ENCODE peak calls at places on chromosomes 12 and 14, in five cellular contexts. Y, Z, U, A and W are unnamed samples.

GRCh38 chr12:117097159-117097558 is 2.1 kb downstream of the TESC start:
- DNase-seq in Y (no peak), A (no peak), Z (no peak), U (no peak), W (no peak)

GRCh38 chr12:41795066-41795465 is 349.6 kb downstream of the GXYLT1 start:
- DNase-seq in Z (no peak), Y (no peak), U (no peak), A (no peak), W (no peak)

GRCh38 chr12:4829161-4829792 is 80.4 kb upstream of the KCNA1 start:
- DNase-seq in A (no peak), Y (no peak), U (no peak), Z (no peak), W (no peak)

GRCh38 chr14:24164591-24164991 is 3.5 kb downstream of the IRF9 start:
- DNase-seq in A (no peak), Z (no peak), Y (no peak), U (no peak), W (peak; percentile 41)

GRCh38 chr14:86574026-86574777 is 1044.3 kb downstream of the FLRT2 start:
- DNase-seq in U (no peak), A (no peak), Y (peak; percentile 42), Z (no peak), W (peak; percentile 15)

GRCh38 chr12:132115500-132115899 is 28.6 kb downstream of the DDX51 start:
- DNase-seq in Y (no peak), A (no peak), U (no peak), Z (no peak), W (no peak)

GRCh38 chr12:132318618-132319033 is 10.8 kb downstream of the GALNT9 start:
- DNase-seq in Z (no peak), U (no peak), A (no peak), Y (no peak), W (no peak)

GRCh38 chr12:49331360-49332222 is 5.4 kb downstream of the C1QL4 start:
- DNase-seq in U (peak; percentile 80), Z (no peak), Y (peak; percentile 86), A (peak; percentile 68), W (peak; percentile 68)

GRCh38 chr12:15122349-15122748 is 98.9 kb downstream of the RERG start:
- DNase-seq in A (no peak), Y (peak; percentile 19), Z (no peak), U (no peak), W (no peak)

GRCh38 chr14:93343266-93343665 is 3.7 kb upstream of the COX8C start:
- DNase-seq in Z (no peak), Y (no peak), U (no peak), A (no peak), W (no peak)

GRCh38 chr12:132765366-132765765 is 3.7 kb upstream of the ANKLE2 start:
- DNase-seq in Z (no peak), U (no peak), Y (no peak), A (no peak), W (no peak)

GRCh38 chr14:93987815-93988476 is 9.2 kb upstream of the CCDC197 start:
- DNase-seq in Z (no peak), U (peak; percentile 69), Y (no peak), A (no peak), W (no peak)

GRCh38 chr12:40226652-40227051 is 1.9 kb downstream of the LRRK2 start:
- DNase-seq in Y (no peak), A (no peak), U (no peak), Z (no peak), W (no peak)

GRCh38 chr12:15584366-15585041 is 204.7 kb downstream of the EPS8 start:
- DNase-seq in U (no peak), Z (peak; percentile 21), Y (peak; percentile 70), A (no peak), W (no peak)

GRCh38 chr14:103143535-103143934 is 20.3 kb downstream of the TNFAIP2 start:
- DNase-seq in A (no peak), Z (no peak), U (no peak), Y (peak; percentile 79), W (peak; percentile 91)

GRCh38 chr14:78135450-78135891 is 34.7 kb upstream of the NRXN3 start:
- DNase-seq in A (no peak), Y (no peak), Z (no peak), U (no peak), W (no peak)

GRCh38 chr12:104710940-104711725 is 247.0 kb downstream of the SLC41A2 start:
- DNase-seq in A (no peak), Y (no peak), U (no peak), Z (no peak), W (no peak)

GRCh38 chr14:99550387-99550992 is 53.5 kb downstream of the CCDC85C start:
- DNase-seq in Y (no peak), A (no peak), Z (no peak), U (no peak), W (no peak)

GRCh38 chr12:131042848-131043245 is 89.1 kb downstream of the ADGRD1 start:
- DNase-seq in U (no peak), Y (no peak), Z (no peak), A (no peak), W (no peak)

GRCh38 chr14:90521121-90521929 is 124.5 kb downstream of the CALM1 start:
- DNase-seq in U (peak; percentile 24), A (no peak), Z (no peak), Y (peak; percentile 5), W (no peak)

GRCh38 chr14:58138719-58139482 is 13.1 kb downstream of the ARMH4 start:
- DNase-seq in U (no peak), Y (no peak), A (no peak), Z (no peak), W (no peak)

GRCh38 chr14:23119362-23120327 is 590 bp upstream of the CEBPE start:
- DNase-seq in Y (no peak), U (no peak), Z (no peak), A (no peak), W (no peak)

GRCh38 chr12:107331471-107331870 is 238.1 kb upstream of the CRY1 start:
- DNase-seq in Z (no peak), A (no peak), U (no peak), Y (no peak), W (no peak)

GRCh38 chr14:70692210-70692609 is 50.5 kb downstream of the TTC9 start:
- DNase-seq in Z (no peak), Y (no peak), U (no peak), A (no peak), W (peak; percentile 33)

GRCh38 chr12:79595273-79595672 is 95.5 kb downstream of the PAWR start:
- DNase-seq in U (no peak), Z (no peak), Y (no peak), A (no peak), W (no peak)

GRCh38 chr12:106585237-106585834 is 2.5 kb downstream of the RFX4 start:
- DNase-seq in Z (peak; percentile 62), Y (no peak), A (no peak), U (peak; percentile 56), W (no peak)

GRCh38 chr12:110317921-110318320 is 36.9 kb downstream of the ATP2A2 start:
- DNase-seq in U (no peak), A (no peak), Z (no peak), Y (peak; percentile 67), W (peak; percentile 83)

GRCh38 chr12:44759289-44759688 is 116.8 kb downstream of the NELL2 start:
- DNase-seq in U (no peak), Z (no peak), Y (no peak), A (no peak), W (no peak)

GRCh38 chr14:30015471-30015870 is 87.8 kb upstream of the PRKD1 start:
- DNase-seq in Y (no peak), U (no peak), Z (no peak), A (no peak), W (no peak)

DNA sequence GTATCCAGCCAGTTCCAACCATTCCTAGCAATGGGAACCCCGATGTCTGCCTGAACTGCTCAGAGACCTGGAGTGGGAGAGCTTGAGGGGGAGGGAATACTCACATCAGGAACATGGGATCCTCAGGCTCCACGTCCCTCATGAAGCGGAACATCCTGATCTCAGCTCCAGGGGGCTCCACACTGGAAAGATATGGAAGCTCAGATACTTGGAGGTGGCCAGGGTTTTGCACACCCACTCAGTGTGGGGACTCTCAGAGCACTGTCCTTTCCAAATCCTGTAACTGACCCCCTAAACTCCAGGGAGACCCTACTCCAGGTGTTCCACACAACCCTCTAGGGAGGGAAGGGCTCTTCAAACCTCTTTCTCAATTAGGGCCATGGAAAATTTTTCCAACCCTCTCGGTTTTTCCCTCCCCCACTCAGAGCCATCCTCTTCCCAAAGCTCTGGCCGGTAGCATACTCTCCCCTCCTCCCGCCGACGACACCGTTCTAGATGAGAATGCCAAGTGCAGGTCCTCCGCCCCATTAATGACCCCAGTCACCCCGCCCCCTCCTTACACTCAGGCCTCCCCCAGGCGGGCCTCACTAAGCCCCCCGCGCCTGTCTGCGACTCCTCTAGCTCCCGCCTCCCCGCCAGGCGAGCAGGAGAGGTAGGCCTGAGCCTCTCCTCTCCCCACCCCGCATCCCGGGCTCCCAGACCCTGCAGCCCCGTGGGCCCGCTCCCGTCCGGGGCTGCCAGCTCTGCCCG is 585 bp downstream of the MLF2 start:
- DNase-seq in Z (no peak), A (no peak), Y (peak; percentile 84), U (peak; percentile 68), W (peak; percentile 28)
- H3K18ac ChIP-seq in Z (peak overlapping the region; percentile 95), A (peak overlapping the region; percentile 78), Y (peak overlapping the region; percentile 99), U (peak overlapping the region; percentile 92), W (peak overlapping the region; percentile 100)

GRCh38 chr12:12537421-12537820 is 25.2 kb downstream of the DUSP16 start:
- DNase-seq in Y (no peak), Z (no peak), U (no peak), A (no peak), W (no peak)
- H2BK12ac ChIP-seq in Y (no peak overlapping the region), Z (no peak overlapping the region), U (no peak overlapping the region), A (no peak overlapping the region), W (no peak overlapping the region)

GRCh38 chr14:21911877-21912276 is 238.3 kb upstream of the OR4E1 start:
- DNase-seq in Y (no peak), U (no peak), A (no peak), Z (no peak), W (no peak)

GRCh38 chr14:21917699-21918436 is 244.2 kb upstream of the OR4E1 start:
- DNase-seq in U (no peak), A (no peak), Z (peak; percentile 33), Y (peak; percentile 38), W (peak; percentile 45)

GRCh38 chr14:21910260-21910659 is 236.6 kb upstream of the OR4E1 start:
- DNase-seq in Z (no peak), U (no peak), Y (no peak), A (no peak), W (no peak)

GRCh38 chr14:21915814-21916213 is 242.2 kb upstream of the OR4E1 start:
- DNase-seq in A (no peak), Y (no peak), Z (no peak), U (no peak), W (no peak)

GRCh38 chr14:21913759-21914158 is 240.1 kb upstream of the OR4E1 start:
- DNase-seq in Y (peak; percentile 36), A (peak; percentile 81), U (peak; percentile 85), Z (peak; percentile 82), W (peak; percentile 86)
- H3K4me2 ChIP-seq in Y (no peak overlapping the region), A (no peak overlapping the region), U (no peak overlapping the region), Z (no peak overlapping the region), W (no peak overlapping the region)

GRCh38 chr14:80607430-80608200 is 333.9 kb downstream of the CEP128 start:
- DNase-seq in Y (peak; percentile 44), Z (no peak), A (no peak), U (no peak), W (peak; percentile 80)

GRCh38 chr14:80605536-80605935 is 336.0 kb downstream of the CEP128 start:
- DNase-seq in A (no peak), Z (no peak), U (no peak), Y (no peak), W (peak; percentile 41)

GRCh38 chr14:80608563-80608962 is 333.0 kb downstream of the CEP128 start:
- DNase-seq in U (no peak), Y (no peak), A (no peak), Z (no peak), W (no peak)

GRCh38 chr14:80609055-80609454 is 332.5 kb downstream of the CEP128 start:
- DNase-seq in Y (no peak), Z (no peak), U (no peak), A (no peak), W (no peak)

GRCh38 chr14:80606347-80606772 is 335.2 kb downstream of the CEP128 start:
- DNase-seq in U (no peak), Z (no peak), Y (peak; percentile 33), A (no peak), W (no peak)
- H3K18ac ChIP-seq in U (no peak overlapping the region), Z (no peak overlapping the region), Y (no peak overlapping the region), A (no peak overlapping the region), W (no peak overlapping the region)